ENCODE peak calls at places on chromosome 14, in nine cellular contexts. One of them, this sample, is unnamed.
A peak's percentile ranks its signal among the peaks of the same experiment; 100 is the strongest.

GRCh38 chr14:80364274-80364673 is 153.0 kb upstream of the DIO2 start:
- DNase-seq in iris pigment epithelial cell: peak; percentile 56
- DNase-seq in cardiac fibroblast: peak; percentile 66
- DNase-seq in stimulated activated CD8-positive, alpha-beta memory T cell treated with anti-CD3 and anti-CD28 coated beads, Interleukin-12 subunit alpha, Interleukin-12 subunit beta, amount 100 ng/mL, for 4 hours: no peak
- DNase-seq in CD8-positive, alpha-beta memory T cell: no peak
- DNase-seq in activated CD8-positive, alpha-beta memory T cell treated with anti-CD3 and anti-CD28 coated beads, Interleukin-2, amount 50 U/mL, for 48 hours: no peak
- DNase-seq in GM20000: peak; percentile 8
- DNase-seq in skeletal muscle cell: no peak
- DNase-seq in AML-193: peak; percentile 11
- DNase-seq in this sample: peak; percentile 21

GRCh38 chr14:82667006-82667405 is 1133.4 kb upstream of the SEL1L start:
- DNase-seq in iris pigment epithelial cell: no peak
- DNase-seq in cardiac fibroblast: no peak
- DNase-seq in stimulated activated CD8-positive, alpha-beta memory T cell treated with anti-CD3 and anti-CD28 coated beads, Interleukin-12 subunit alpha, Interleukin-12 subunit beta, amount 100 ng/mL, for 4 hours: no peak
- DNase-seq in CD8-positive, alpha-beta memory T cell: no peak
- DNase-seq in activated CD8-positive, alpha-beta memory T cell treated with anti-CD3 and anti-CD28 coated beads, Interleukin-2, amount 50 U/mL, for 48 hours: no peak
- DNase-seq in GM20000: no peak
- DNase-seq in skeletal muscle cell: no peak
- DNase-seq in AML-193: no peak
- DNase-seq in this sample: no peak

GRCh38 chr14:104678346-104678745 is 11.1 kb upstream of the INF2 start:
- DNase-seq in iris pigment epithelial cell: no peak
- DNase-seq in cardiac fibroblast: peak; percentile 39
- DNase-seq in stimulated activated CD8-positive, alpha-beta memory T cell treated with anti-CD3 and anti-CD28 coated beads, Interleukin-12 subunit alpha, Interleukin-12 subunit beta, amount 100 ng/mL, for 4 hours: no peak
- DNase-seq in CD8-positive, alpha-beta memory T cell: no peak
- DNase-seq in activated CD8-positive, alpha-beta memory T cell treated with anti-CD3 and anti-CD28 coated beads, Interleukin-2, amount 50 U/mL, for 48 hours: no peak
- DNase-seq in GM20000: no peak
- DNase-seq in skeletal muscle cell: no peak
- DNase-seq in AML-193: no peak
- DNase-seq in this sample: peak; percentile 34

GRCh38 chr14:101120636-101121398 is 217.3 kb upstream of the RTL1 start:
- DNase-seq in iris pigment epithelial cell: no peak
- DNase-seq in cardiac fibroblast: no peak
- DNase-seq in stimulated activated CD8-positive, alpha-beta memory T cell treated with anti-CD3 and anti-CD28 coated beads, Interleukin-12 subunit alpha, Interleukin-12 subunit beta, amount 100 ng/mL, for 4 hours: no peak
- DNase-seq in CD8-positive, alpha-beta memory T cell: no peak
- DNase-seq in activated CD8-positive, alpha-beta memory T cell treated with anti-CD3 and anti-CD28 coated beads, Interleukin-2, amount 50 U/mL, for 48 hours: peak; percentile 53
- DNase-seq in GM20000: no peak
- DNase-seq in skeletal muscle cell: no peak
- DNase-seq in AML-193: peak; percentile 89
- DNase-seq in this sample: no peak

GRCh38 chr14:76208340-76208739 is 56.6 kb downstream of the GPATCH2L start:
- DNase-seq in iris pigment epithelial cell: no peak
- DNase-seq in cardiac fibroblast: no peak
- DNase-seq in stimulated activated CD8-positive, alpha-beta memory T cell treated with anti-CD3 and anti-CD28 coated beads, Interleukin-12 subunit alpha, Interleukin-12 subunit beta, amount 100 ng/mL, for 4 hours: no peak
- DNase-seq in CD8-positive, alpha-beta memory T cell: no peak
- DNase-seq in activated CD8-positive, alpha-beta memory T cell treated with anti-CD3 and anti-CD28 coated beads, Interleukin-2, amount 50 U/mL, for 48 hours: no peak
- DNase-seq in GM20000: no peak
- DNase-seq in skeletal muscle cell: no peak
- DNase-seq in AML-193: no peak
- DNase-seq in this sample: no peak

GRCh38 chr14:77598366-77599050 is 17.9 kb downstream of the SPTLC2 start:
- DNase-seq in iris pigment epithelial cell: no peak
- DNase-seq in cardiac fibroblast: no peak
- DNase-seq in stimulated activated CD8-positive, alpha-beta memory T cell treated with anti-CD3 and anti-CD28 coated beads, Interleukin-12 subunit alpha, Interleukin-12 subunit beta, amount 100 ng/mL, for 4 hours: no peak
- DNase-seq in CD8-positive, alpha-beta memory T cell: peak; percentile 37
- DNase-seq in activated CD8-positive, alpha-beta memory T cell treated with anti-CD3 and anti-CD28 coated beads, Interleukin-2, amount 50 U/mL, for 48 hours: no peak
- DNase-seq in GM20000: no peak
- DNase-seq in skeletal muscle cell: no peak
- DNase-seq in AML-193: no peak
- DNase-seq in this sample: no peak

GRCh38 chr14:102580552-102581110 is 11.8 kb upstream of the RCOR1 start:
- DNase-seq in iris pigment epithelial cell: no peak
- DNase-seq in cardiac fibroblast: peak; percentile 18
- DNase-seq in stimulated activated CD8-positive, alpha-beta memory T cell treated with anti-CD3 and anti-CD28 coated beads, Interleukin-12 subunit alpha, Interleukin-12 subunit beta, amount 100 ng/mL, for 4 hours: no peak
- DNase-seq in CD8-positive, alpha-beta memory T cell: no peak
- DNase-seq in activated CD8-positive, alpha-beta memory T cell treated with anti-CD3 and anti-CD28 coated beads, Interleukin-2, amount 50 U/mL, for 48 hours: no peak
- DNase-seq in GM20000: no peak
- DNase-seq in skeletal muscle cell: no peak
- DNase-seq in AML-193: no peak
- DNase-seq in this sample: no peak

GRCh38 chr14:103698380-103699260 is 16.6 kb downstream of the XRCC3 start:
- DNase-seq in iris pigment epithelial cell: no peak
- DNase-seq in cardiac fibroblast: no peak
- DNase-seq in stimulated activated CD8-positive, alpha-beta memory T cell treated with anti-CD3 and anti-CD28 coated beads, Interleukin-12 subunit alpha, Interleukin-12 subunit beta, amount 100 ng/mL, for 4 hours: no peak
- DNase-seq in CD8-positive, alpha-beta memory T cell: no peak
- DNase-seq in activated CD8-positive, alpha-beta memory T cell treated with anti-CD3 and anti-CD28 coated beads, Interleukin-2, amount 50 U/mL, for 48 hours: no peak
- DNase-seq in GM20000: no peak
- DNase-seq in skeletal muscle cell: no peak
- DNase-seq in AML-193: no peak
- DNase-seq in this sample: no peak

GRCh38 chr14:44649056-44649455 is 142.0 kb upstream of the FSCB start:
- DNase-seq in iris pigment epithelial cell: no peak
- DNase-seq in cardiac fibroblast: no peak
- DNase-seq in stimulated activated CD8-positive, alpha-beta memory T cell treated with anti-CD3 and anti-CD28 coated beads, Interleukin-12 subunit alpha, Interleukin-12 subunit beta, amount 100 ng/mL, for 4 hours: no peak
- DNase-seq in CD8-positive, alpha-beta memory T cell: no peak
- DNase-seq in activated CD8-positive, alpha-beta memory T cell treated with anti-CD3 and anti-CD28 coated beads, Interleukin-2, amount 50 U/mL, for 48 hours: no peak
- DNase-seq in GM20000: no peak
- DNase-seq in skeletal muscle cell: no peak
- DNase-seq in AML-193: no peak
- DNase-seq in this sample: no peak

This sample was measured in IMR-90.